ENCODE peak calls at places on chromosomes 12 and 14, in four cellular contexts. H is DMS 273 treated with DMSO at 0.1 percent for 48 hours, G is fibroblast of pulmonary artery, B is midbrain. R is an unnamed sample.

GRCh38 chr14:94213741-94214140 is 39.6 kb downstream of the PPP4R4 start:
- DNase-seq in H (no peak), G (no peak), B (no peak), R (no peak)

GRCh38 chr12:82688035-82688501 is 1.4 kb downstream of the TMTC2 start:
- DNase-seq in H (no peak), G (peak; percentile 19), B (peak; percentile 61), R (peak; percentile 13)

GRCh38 chr14:55599250-55599879 is 19.4 kb downstream of the KTN1 start:
- DNase-seq in H (peak; percentile 21), G (no peak), B (no peak), R (no peak)

GRCh38 chr12:93126069-93126474 is 197.0 kb upstream of the EEA1 start:
- DNase-seq in H (no peak), G (no peak), B (no peak), R (peak; percentile 57)

GRCh38 chr12:57011438-57012424 is 4.6 kb downstream of the TAC3 start:
- DNase-seq in H (no peak), G (no peak), B (no peak), R (no peak)

GRCh38 chr12:88339254-88339949 is 197.3 kb downstream of the TMTC3 start:
- DNase-seq in H (no peak), G (peak; percentile 39), B (no peak), R (peak; percentile 15)

GRCh38 chr12:63989301-63989845 is 144.9 kb downstream of the SRGAP1 start:
- DNase-seq in H (no peak), G (peak; percentile 47), B (no peak), R (no peak)

GRCh38 chr14:104797112-104798044 is 1.8 kb upstream of the AKT1 start:
- DNase-seq in H (no peak), G (no peak), B (no peak), R (peak; percentile 85)

GRCh38 chr14:104685216-104685997 is 4.0 kb upstream of the INF2 start:
- DNase-seq in H (no peak), G (no peak), B (no peak), R (no peak)

GRCh38 chr12:100404769-100405407 is 48.0 kb downstream of the SLC17A8 start:
- DNase-seq in H (no peak), G (peak; percentile 54), B (no peak), R (peak; percentile 19)

GRCh38 chr14:57189070-57189469 is 79.6 kb downstream of the EXOC5 start:
- DNase-seq in H (peak; percentile 49), G (peak; percentile 41), B (peak; percentile 38), R (peak; percentile 59)

GRCh38 chr14:76312821-76313220 is 63.1 kb upstream of the ESRRB start:
- DNase-seq in H (no peak), G (no peak), B (no peak), R (no peak)

GRCh38 chr12:31485570-31485969 is 105.4 kb downstream of the DENND5B start:
- DNase-seq in H (no peak), G (no peak), B (no peak), R (no peak)

GRCh38 chr12:66915312-66915904 is 236.5 kb upstream of the GRIP1 start:
- DNase-seq in H (no peak), G (no peak), B (no peak), R (no peak)

GRCh38 chr14:91317381-91318313 is 73.1 kb upstream of the GPR68 start:
- DNase-seq in H (no peak), G (peak; percentile 58), B (no peak), R (no peak)

GRCh38 chr12:67456281-67456918 is 187.2 kb downstream of the CAND1 start:
- DNase-seq in H (peak; percentile 80), G (peak; percentile 84), B (peak; percentile 8), R (peak; percentile 81)

GRCh38 chr12:3777206-3777809 is 24.4 kb upstream of the CRACR2A start:
- DNase-seq in H (no peak), G (peak; percentile 63), B (peak; percentile 38), R (peak; percentile 69)

GRCh38 chr12:78719721-78720120 is 144.9 kb upstream of the SYT1 start:
- DNase-seq in H (no peak), G (no peak), B (no peak), R (no peak)

GRCh38 chr12:114194066-114194465 is 211.9 kb downstream of the TBX5 start:
- DNase-seq in H (no peak), G (no peak), B (no peak), R (no peak)

GRCh38 chr12:53287741-53288216 is 7.6 kb upstream of the PFDN5 start:
- DNase-seq in H (no peak), G (peak; percentile 74), B (peak; percentile 30), R (peak; percentile 71)

GRCh38 chr14:37167151-37168047 is 5.0 kb downstream of the SLC25A21 start:
- DNase-seq in H (no peak), G (no peak), B (no peak), R (no peak)

GRCh38 chr14:79749051-79749450 is 462.3 kb downstream of the DIO2 start:
- DNase-seq in H (no peak), G (no peak), B (no peak), R (no peak)

GRCh38 chr12:69428351-69429048 is 41.7 kb upstream of the FRS2 start:
- DNase-seq in H (no peak), G (peak; percentile 36), B (no peak), R (no peak)

GRCh38 chr12:123905319-123905925 is 67.2 kb downstream of the CCDC92 start:
- DNase-seq in H (peak; percentile 41), G (peak; percentile 89), B (peak; percentile 56), R (peak; percentile 70)

GRCh38 chr12:98738539-98738938 is 93.4 kb downstream of the APAF1 start:
- DNase-seq in H (no peak), G (no peak), B (no peak), R (no peak)

GRCh38 chr14:21023174-21023573 is 1.7 kb downstream of the NDRG2 start:
- DNase-seq in H (no peak), G (no peak), B (peak; percentile 30), R (no peak)

GRCh38 chr14:94685166-94685581 is 73.0 kb downstream of the SERPINA3 start:
- DNase-seq in H (no peak), G (no peak), B (no peak), R (no peak)

GRCh38 chr14:63893701-63894458 is 41.1 kb downstream of the SYNE2 start:
- DNase-seq in H (no peak), G (peak; percentile 98), B (no peak), R (no peak)

GRCh38 chr12:71584356-71584755 is 79.3 kb downstream of the ZFC3H1 start:
- DNase-seq in H (no peak), G (no peak), B (no peak), R (no peak)

R was measured in myocyte.